ENCODE peak calls at places on chromosomes 5 and 9, in seven cellular contexts. O, T, S, U, G, E and M are unnamed samples.

GRCh38 chr9:38243993-38244392 is 148.5 kb upstream of the ALDH1B1 start:
- DNase-seq in O (no peak), T (no peak), S (no peak), U (no peak), G (no peak), E (no peak), M (no peak)

GRCh38 chr5:17081142-17081541 is 136.3 kb upstream of the BASP1 start:
- DNase-seq in O (no peak), T (peak), S (no peak), U (no peak), G (no peak), E (no peak), M (no peak)

GRCh38 chr5:127088226-127088625 is 14.9 kb upstream of the C5orf63 start:
- DNase-seq in O (no peak), T (peak), S (no peak), U (peak), G (no peak), E (no peak), M (peak)

GRCh38 chr9:124342402-124342945 is 72.8 kb downstream of the PSMB7 start:
- DNase-seq in O (no peak), T (no peak), S (no peak), U (no peak), G (peak), E (no peak), M (no peak)

GRCh38 chr5:138694146-138694545 is 59.1 kb upstream of the CTNNA1 start:
- DNase-seq in O (no peak), T (no peak), S (no peak), U (no peak), G (no peak), E (no peak), M (no peak)

GRCh38 chr9:78030553-78031270 is 899 bp downstream of the GNAQ start:
- DNase-seq in O (peak), T (no peak), S (no peak), U (peak), G (peak), E (no peak), M (no peak)

GRCh38 chr5:55187370-55187769 is 14.4 kb upstream of the CDC20B start:
- DNase-seq in O (no peak), T (no peak), S (no peak), U (no peak), G (no peak), E (no peak), M (no peak)

GRCh38 chr5:131541071-131541470 is 94.0 kb downstream of the RAPGEF6 start:
- DNase-seq in O (no peak), T (no peak), S (no peak), U (no peak), G (no peak), E (no peak), M (no peak)

GRCh38 chr9:134541373-134541747 is 100.2 kb upstream of the COL5A1 start:
- DNase-seq in O (no peak), T (no peak), S (no peak), U (no peak), G (peak), E (no peak), M (no peak)

GRCh38 chr9:77980622-77981021 is 51.0 kb downstream of the GNAQ start:
- DNase-seq in O (no peak), T (peak), S (no peak), U (peak), G (no peak), E (no peak), M (peak)

GRCh38 chr5:150428106-150428876 is 15.6 kb upstream of the CD74 start:
- DNase-seq in O (no peak), T (no peak), S (no peak), U (no peak), G (no peak), E (peak), M (peak)
- H3K4me3 ChIP-seq in O (no peak), T (no peak), S (no peak), U (no peak), G (no peak), E (no peak), M (no peak)

DNA sequence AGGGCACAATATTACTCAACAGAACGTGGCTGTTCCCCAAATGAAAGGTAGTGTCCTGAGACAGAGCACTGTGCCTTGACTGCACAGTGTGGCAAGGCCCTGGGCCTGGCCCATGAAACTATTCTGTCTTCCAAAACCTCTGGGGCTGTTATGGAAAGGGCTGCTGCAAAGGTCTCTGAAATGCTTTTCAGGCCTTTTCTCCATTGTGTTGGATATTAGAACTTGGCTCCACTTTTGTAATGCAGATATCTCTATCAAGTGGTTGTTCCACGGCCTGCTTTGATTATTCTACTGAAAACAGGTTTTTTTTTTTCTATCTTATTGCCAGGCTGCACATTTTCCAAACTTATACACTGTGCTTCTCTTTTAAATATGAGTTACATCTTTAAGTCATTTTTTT is 777.5 kb upstream of the TYRP1 start:
- DNase-seq in O (no peak), T (no peak), S (peak), U (no peak), G (no peak), E (no peak), M (no peak)
- H3K4me3 ChIP-seq in O (no peak), T (no peak), S (no peak), U (no peak), G (no peak), E (no peak), M (no peak)

DNA sequence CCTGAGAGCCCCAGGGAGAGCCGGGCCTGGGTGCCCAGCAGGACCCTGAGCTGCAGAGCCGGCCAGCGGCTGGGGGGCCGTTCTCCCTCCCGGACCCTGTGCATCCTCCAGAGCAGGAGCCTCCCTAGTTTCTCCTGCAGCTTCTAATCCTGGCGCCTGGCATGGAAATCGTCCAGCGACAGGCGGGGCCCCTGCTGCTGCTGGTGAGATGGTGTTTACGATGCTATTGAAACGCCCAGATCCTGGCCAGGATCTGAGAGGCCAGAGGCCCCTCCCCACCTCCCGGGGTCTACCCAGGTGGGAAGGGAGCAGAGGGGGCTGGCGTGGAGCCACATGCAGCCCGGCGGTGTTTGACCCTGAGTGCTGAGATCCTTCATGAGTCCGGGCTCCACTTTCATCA is 38.2 kb upstream of the CEP72 start:
- DNase-seq in O (no peak), T (no peak), S (no peak), U (no peak), G (no peak), E (peak), M (no peak)
- H3K4me3 ChIP-seq in O (no peak), T (no peak), S (no peak), U (no peak), G (no peak), E (no peak), M (no peak)

GRCh38 chr5:65808261-65808741 is 86.3 kb downstream of the NLN start:
- DNase-seq in O (no peak), T (peak), S (no peak), U (peak), G (no peak), E (no peak), M (no peak)
- H3K4me3 ChIP-seq in O (no peak), T (no peak), S (no peak), U (no peak), G (no peak), E (no peak), M (no peak)

GRCh38 chr9:113702423-113702755 is 173.7 kb upstream of the ZNF618 start:
- DNase-seq in O (no peak), T (no peak), S (no peak), U (no peak), G (no peak), E (no peak), M (no peak)
- H3K4me3 ChIP-seq in O (no peak), T (no peak), S (no peak), U (no peak), G (no peak), E (no peak), M (no peak)

DNA sequence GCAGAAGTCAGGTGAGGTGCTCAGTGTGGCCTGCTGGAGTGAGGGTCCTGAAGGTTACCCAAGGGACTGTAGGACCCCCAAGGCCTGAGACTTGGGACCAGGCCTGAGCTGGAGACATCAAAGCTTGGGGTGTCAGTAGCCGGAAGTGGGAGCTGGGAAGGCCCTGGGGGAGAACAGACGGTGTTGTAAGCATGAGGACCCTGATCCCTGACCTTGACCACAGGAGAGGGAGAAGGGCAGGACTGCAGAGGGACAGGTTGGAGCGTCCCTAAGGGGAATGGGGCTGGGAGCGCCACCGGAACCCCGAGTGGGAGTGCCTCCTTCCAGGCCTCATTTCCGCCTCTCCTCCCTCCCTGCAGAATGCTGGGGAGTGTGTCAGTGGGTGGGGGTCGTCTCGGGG is 533 bp downstream of the TTC16 start:
- DNase-seq in O (no peak), T (no peak), S (no peak), U (no peak), G (no peak), E (no peak), M (no peak)
- H3K4me3 ChIP-seq in O (no peak), T (peak), S (no peak), U (peak), G (peak), E (no peak), M (peak)

GRCh38 chr5:73564018-73564417 is 1.4 kb downstream of the ANKRA2 start:
- DNase-seq in O (no peak), T (no peak), S (no peak), U (no peak), G (no peak), E (no peak), M (no peak)

GRCh38 chr5:73564644-73565165 is 734 bp downstream of the ANKRA2 start:
- DNase-seq in O (no peak), T (no peak), S (no peak), U (peak), G (no peak), E (no peak), M (no peak)

GRCh38 chr5:73565969-73566547 is 515 bp downstream of the UTP15 start:
- DNase-seq in O (no peak), T (no peak), S (no peak), U (no peak), G (no peak), E (no peak), M (no peak)

GRCh38 chr5:73565166-73565968 is at the start of the genes ANKRA2 and UTP15:
- DNase-seq in O (peak), T (peak), S (peak), U (peak), G (peak), E (peak), M (peak)
- H3K4me3 ChIP-seq in O (peak), T (peak), S (peak), U (peak), G (peak), E (peak), M (peak)

GRCh38 chr5:123180676-123181393 is 91.8 kb downstream of the PRDM6 start:
- DNase-seq in O (no peak), T (no peak), S (no peak), U (no peak), G (no peak), E (no peak), M (no peak)
- H3K4me3 ChIP-seq in O (no peak), T (no peak), S (no peak), U (no peak), G (no peak), E (no peak), M (no peak)

GRCh38 chr9:130682490-130683121 is 11.0 kb upstream of the EXOSC2 start:
- DNase-seq in O (no peak), T (peak), S (no peak), U (peak), G (peak), E (peak), M (no peak)
- H3K4me3 ChIP-seq in O (peak), T (peak), S (no peak), U (no peak), G (peak), E (peak), M (peak)

DNA sequence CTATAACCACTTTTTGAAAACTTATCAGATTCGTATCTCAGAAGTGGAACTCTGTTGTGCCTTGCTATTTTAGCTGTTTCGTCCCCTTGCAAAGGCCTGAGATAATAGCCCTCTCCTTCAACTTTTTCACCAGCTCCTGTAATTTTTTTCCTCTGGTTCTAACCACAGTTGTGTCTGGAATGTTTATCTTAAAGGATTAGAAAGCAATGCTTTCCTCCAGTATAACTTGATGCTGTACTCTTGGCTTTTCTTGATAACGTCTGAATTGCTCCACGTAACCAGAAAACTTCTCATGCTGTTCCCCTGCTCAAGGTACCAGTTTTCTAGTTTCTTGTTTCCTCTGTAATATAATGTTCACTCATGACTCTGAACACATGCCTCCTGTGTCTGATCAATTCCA is 209.4 kb downstream of the DTWD2 start:
- DNase-seq in O (no peak), T (no peak), S (no peak), U (peak), G (no peak), E (no peak), M (no peak)
- H3K4me3 ChIP-seq in O (no peak), T (no peak), S (no peak), U (no peak), G (no peak), E (no peak), M (no peak)